ENCODE peak calls at places on chromosome 22, in ten cellular contexts. One of them, this sample, is unnamed. For H3K27me3, the result is how much of the 10 kb centered on the place peaks cover.

GRCh38 chr22:37559901-37560681 is at the start of gene CDC42EP1:
- DNase-seq in stomach: peak
- DNase-seq in AG04450: no peak
- DNase-seq in left lung: peak
- DNase-seq in fibroblast of lung: peak
- DNase-seq in right lobe of liver: peak
- DNase-seq in aorta: peak
- DNase-seq in neural progenitor cell: peak
- DNase-seq in tibial artery: no peak
- DNase-seq in MM.1S: no peak
- DNase-seq in this sample: no peak

GRCh38 chr22:36334838-36335603 is 52.7 kb downstream of the MYH9 start:
- DNase-seq in fibroblast of lung: peak
- DNase-seq in tibial artery: no peak
- DNase-seq in aorta: no peak
- DNase-seq in stomach: no peak
- DNase-seq in right lobe of liver: no peak
- DNase-seq in neural progenitor cell: peak
- DNase-seq in MM.1S: no peak
- DNase-seq in AG04450: peak
- DNase-seq in left lung: no peak
- DNase-seq in this sample: no peak

GRCh38 chr22:37674951-37675929 is at the start of gene LGALS1:
- DNase-seq in aorta: peak
- DNase-seq in right lobe of liver: peak
- DNase-seq in stomach: peak
- DNase-seq in fibroblast of lung: peak
- DNase-seq in AG04450: peak
- DNase-seq in left lung: peak
- DNase-seq in MM.1S: peak
- DNase-seq in tibial artery: peak
- DNase-seq in neural progenitor cell: peak
- DNase-seq in this sample: peak

GRCh38 chr22:17705565-17706450 is 67.3 kb downstream of the BCL2L13 start:
- DNase-seq in fibroblast of lung: peak
- DNase-seq in right lobe of liver: no peak
- DNase-seq in MM.1S: no peak
- DNase-seq in stomach: no peak
- DNase-seq in tibial artery: no peak
- DNase-seq in AG04450: no peak
- DNase-seq in left lung: no peak
- DNase-seq in neural progenitor cell: no peak
- DNase-seq in aorta: no peak
- DNase-seq in this sample: no peak

GRCh38 chr22:38468761-38469305 is 937 bp downstream of the KDELR3 start:
- DNase-seq in neural progenitor cell: no peak
- DNase-seq in fibroblast of lung: no peak
- DNase-seq in MM.1S: no peak
- DNase-seq in aorta: peak
- DNase-seq in right lobe of liver: no peak
- DNase-seq in tibial artery: no peak
- DNase-seq in AG04450: no peak
- DNase-seq in stomach: no peak
- DNase-seq in left lung: peak
- DNase-seq in this sample: no peak

GRCh38 chr22:49699928-49700498 is 127.7 kb downstream of the BRD1 start:
- DNase-seq in aorta: no peak
- DNase-seq in AG04450: no peak
- DNase-seq in stomach: no peak
- DNase-seq in MM.1S: no peak
- DNase-seq in fibroblast of lung: no peak
- DNase-seq in right lobe of liver: no peak
- DNase-seq in neural progenitor cell: no peak
- DNase-seq in left lung: no peak
- DNase-seq in tibial artery: no peak
- DNase-seq in this sample: no peak

GRCh38 chr22:39504071-39504470 is 2.0 kb downstream of the MIEF1 start:
- DNase-seq in left lung: no peak
- DNase-seq in fibroblast of lung: no peak
- DNase-seq in AG04450: no peak
- DNase-seq in neural progenitor cell: no peak
- DNase-seq in stomach: no peak
- DNase-seq in aorta: peak
- DNase-seq in right lobe of liver: peak
- DNase-seq in MM.1S: no peak
- DNase-seq in tibial artery: no peak
- DNase-seq in this sample: no peak

GRCh38 chr22:46299101-46299500 is 2.4 kb downstream of the GTSE1 start:
- DNase-seq in fibroblast of lung: no peak
- DNase-seq in tibial artery: no peak
- DNase-seq in stomach: no peak
- DNase-seq in aorta: peak
- DNase-seq in AG04450: no peak
- DNase-seq in left lung: no peak
- DNase-seq in MM.1S: no peak
- DNase-seq in right lobe of liver: no peak
- DNase-seq in neural progenitor cell: no peak
- DNase-seq in this sample: no peak

GRCh38 chr22:31956360-31956759 is 12.0 kb downstream of the YWHAH start:
- DNase-seq in right lobe of liver: no peak
- DNase-seq in left lung: no peak
- DNase-seq in stomach: no peak
- DNase-seq in AG04450: no peak
- DNase-seq in aorta: no peak
- DNase-seq in MM.1S: no peak
- DNase-seq in tibial artery: no peak
- DNase-seq in fibroblast of lung: no peak
- DNase-seq in neural progenitor cell: no peak
- DNase-seq in this sample: no peak

GRCh38 chr22:18994780-18995711 is 59.0 kb upstream of the PRODH start:
- DNase-seq in fibroblast of lung: no peak
- DNase-seq in tibial artery: no peak
- DNase-seq in stomach: no peak
- DNase-seq in aorta: peak
- DNase-seq in right lobe of liver: no peak
- DNase-seq in AG04450: no peak
- DNase-seq in MM.1S: no peak
- DNase-seq in neural progenitor cell: peak
- DNase-seq in left lung: peak
- DNase-seq in this sample: no peak

GRCh38 chr22:42171417-42171816 is 40.8 kb upstream of the CYP2D6 start:
- DNase-seq in stomach: no peak
- DNase-seq in aorta: no peak
- DNase-seq in neural progenitor cell: no peak
- DNase-seq in MM.1S: no peak
- DNase-seq in AG04450: no peak
- DNase-seq in tibial artery: no peak
- DNase-seq in right lobe of liver: no peak
- DNase-seq in fibroblast of lung: no peak
- DNase-seq in left lung: no peak
- DNase-seq in this sample: no peak

GRCh38 chr22:32880906-32881596 is 79.5 kb downstream of the TIMP3 start:
- DNase-seq in fibroblast of lung: peak
- DNase-seq in stomach: peak
- DNase-seq in aorta: peak
- DNase-seq in tibial artery: no peak
- DNase-seq in AG04450: peak
- DNase-seq in MM.1S: no peak
- DNase-seq in left lung: peak
- DNase-seq in neural progenitor cell: no peak
- DNase-seq in right lobe of liver: peak
- DNase-seq in this sample: peak

GRCh38 chr22:24176040-24176439 is 5.2 kb upstream of the SUSD2 start:
- DNase-seq in neural progenitor cell: no peak
- DNase-seq in fibroblast of lung: no peak
- DNase-seq in tibial artery: no peak
- DNase-seq in aorta: no peak
- DNase-seq in AG04450: no peak
- DNase-seq in left lung: no peak
- DNase-seq in MM.1S: no peak
- DNase-seq in stomach: no peak
- DNase-seq in right lobe of liver: no peak
- DNase-seq in this sample: no peak

GRCh38 chr22:29479417-29480261 is at the start of gene NEFH:
- DNase-seq in aorta: no peak
- DNase-seq in left lung: no peak
- DNase-seq in MM.1S: no peak
- DNase-seq in right lobe of liver: no peak
- DNase-seq in AG04450: no peak
- DNase-seq in neural progenitor cell: peak
- DNase-seq in stomach: no peak
- DNase-seq in tibial artery: no peak
- DNase-seq in fibroblast of lung: no peak
- DNase-seq in this sample: no peak

GRCh38 chr22:27401321-27401720 is 400.2 kb downstream of the MN1 start:
- DNase-seq in left lung: no peak
- DNase-seq in AG04450: no peak
- DNase-seq in right lobe of liver: no peak
- DNase-seq in neural progenitor cell: no peak
- DNase-seq in aorta: no peak
- DNase-seq in MM.1S: no peak
- DNase-seq in tibial artery: no peak
- DNase-seq in fibroblast of lung: no peak
- DNase-seq in stomach: no peak
- DNase-seq in this sample: no peak

GRCh38 chr22:41682033-41682807 is 6.4 kb downstream of the SNU13 start:
- DNase-seq in neural progenitor cell: peak
- DNase-seq in AG04450: peak
- DNase-seq in right lobe of liver: peak
- DNase-seq in stomach: peak
- DNase-seq in MM.1S: peak
- DNase-seq in aorta: peak
- DNase-seq in tibial artery: peak
- DNase-seq in left lung: peak
- DNase-seq in fibroblast of lung: peak
- DNase-seq in this sample: peak

GRCh38 chr22:18996376-18996900 is 60.3 kb upstream of the PRODH start:
- DNase-seq in tibial artery: no peak
- DNase-seq in left lung: no peak
- DNase-seq in aorta: peak
- DNase-seq in fibroblast of lung: no peak
- DNase-seq in MM.1S: no peak
- DNase-seq in right lobe of liver: no peak
- DNase-seq in neural progenitor cell: no peak
- DNase-seq in AG04450: no peak
- DNase-seq in stomach: no peak
- DNase-seq in this sample: no peak

GRCh38 chr22:44340271-44341239 is 27.8 kb upstream of the SHISAL1 start:
- DNase-seq in fibroblast of lung: no peak
- DNase-seq in aorta: no peak
- DNase-seq in right lobe of liver: no peak
- DNase-seq in AG04450: no peak
- DNase-seq in tibial artery: no peak
- DNase-seq in left lung: no peak
- DNase-seq in stomach: no peak
- DNase-seq in MM.1S: no peak
- DNase-seq in neural progenitor cell: no peak
- DNase-seq in this sample: no peak
- H3K27me3 ChIP-seq in fibroblast of lung: under half
- H3K27me3 ChIP-seq in aorta: under half
- H3K27me3 ChIP-seq in right lobe of liver: under half
- H3K27me3 ChIP-seq in AG04450: under half
- H3K27me3 ChIP-seq in tibial artery: under half
- H3K27me3 ChIP-seq in left lung: under half
- H3K27me3 ChIP-seq in stomach: under half
- H3K27me3 ChIP-seq in MM.1S: half or more
- H3K27me3 ChIP-seq in neural progenitor cell: under half
- H3K27me3 ChIP-seq in this sample: under half

GRCh38 chr22:30921108-30921507 is 47.5 kb downstream of the MORC2 start:
- DNase-seq in MM.1S: no peak
- DNase-seq in AG04450: no peak
- DNase-seq in left lung: no peak
- DNase-seq in right lobe of liver: no peak
- DNase-seq in fibroblast of lung: no peak
- DNase-seq in tibial artery: no peak
- DNase-seq in stomach: no peak
- DNase-seq in neural progenitor cell: no peak
- DNase-seq in aorta: no peak
- DNase-seq in this sample: no peak
- H3K4me3 ChIP-seq in MM.1S: no peak
- H3K4me3 ChIP-seq in AG04450: no peak
- H3K4me3 ChIP-seq in left lung: peak
- H3K4me3 ChIP-seq in right lobe of liver: peak
- H3K4me3 ChIP-seq in fibroblast of lung: peak
- H3K4me3 ChIP-seq in tibial artery: peak
- H3K4me3 ChIP-seq in stomach: peak
- H3K4me3 ChIP-seq in neural progenitor cell: no peak
- H3K4me3 ChIP-seq in aorta: no peak
- H3K4me3 ChIP-seq in this sample: no peak

GRCh38 chr22:35327690-35328471 is 28.2 kb downstream of the TOM1 start:
- DNase-seq in aorta: peak
- DNase-seq in right lobe of liver: peak
- DNase-seq in tibial artery: no peak
- DNase-seq in AG04450: no peak
- DNase-seq in MM.1S: no peak
- DNase-seq in fibroblast of lung: no peak
- DNase-seq in neural progenitor cell: no peak
- DNase-seq in left lung: peak
- DNase-seq in stomach: no peak
- DNase-seq in this sample: no peak
- H3K27ac ChIP-seq in aorta: no peak
- H3K27ac ChIP-seq in right lobe of liver: no peak
- H3K27ac ChIP-seq in tibial artery: no peak
- H3K27ac ChIP-seq in AG04450: no peak
- H3K27ac ChIP-seq in MM.1S: no peak
- H3K27ac ChIP-seq in fibroblast of lung: no peak
- H3K27ac ChIP-seq in neural progenitor cell: no peak
- H3K27ac ChIP-seq in left lung: peak
- H3K27ac ChIP-seq in stomach: peak
- H3K27ac ChIP-seq in this sample: no peak

GRCh38 chr22:48589901-48590300 is 1237.8 kb downstream of the BRD1 start:
- DNase-seq in right lobe of liver: no peak
- DNase-seq in neural progenitor cell: no peak
- DNase-seq in MM.1S: no peak
- DNase-seq in fibroblast of lung: no peak
- DNase-seq in tibial artery: no peak
- DNase-seq in left lung: peak
- DNase-seq in stomach: no peak
- DNase-seq in aorta: no peak
- DNase-seq in AG04450: no peak
- DNase-seq in this sample: no peak
- H3K27me3 ChIP-seq in right lobe of liver: under half
- H3K27me3 ChIP-seq in neural progenitor cell: under half
- H3K27me3 ChIP-seq in MM.1S: under half
- H3K27me3 ChIP-seq in fibroblast of lung: under half
- H3K27me3 ChIP-seq in tibial artery: under half
- H3K27me3 ChIP-seq in left lung: under half
- H3K27me3 ChIP-seq in stomach: under half
- H3K27me3 ChIP-seq in aorta: under half
- H3K27me3 ChIP-seq in AG04450: under half
- H3K27me3 ChIP-seq in this sample: under half